ENCODE peak calls at places on chromosomes 5 and 9, in four cellular contexts. F, O, I and B are unnamed samples.

GRCh38 chr5:127723571-127723970 is 20.4 kb downstream of the CCDC192 start:
- DNase-seq in F (no peak), O (no peak), I (no peak), B (no peak)

GRCh38 chr5:61052870-61053269 is 107.9 kb downstream of the NDUFAF2 start:
- DNase-seq in F (no peak), O (no peak), I (peak; percentile 54), B (no peak)

GRCh38 chr9:101478444-101478843 is 42.9 kb upstream of the ALDOB start:
- DNase-seq in F (no peak), O (no peak), I (no peak), B (no peak)

GRCh38 chr5:14296533-14297331 is 153.6 kb downstream of the TRIO start:
- DNase-seq in F (no peak), O (no peak), I (no peak), B (no peak)

GRCh38 chr9:129111762-129112151 is 542 bp downstream of the PTPA start:
- DNase-seq in F (peak; percentile 56), O (peak; percentile 24), I (peak; percentile 25), B (no peak)

GRCh38 chr5:36740259-36740898 is 134.0 kb downstream of the SLC1A3 start:
- DNase-seq in F (no peak), O (no peak), I (no peak), B (no peak)

GRCh38 chr5:17373406-17374110 is 124.5 kb upstream of the TAF11L2 start:
- DNase-seq in F (no peak), O (no peak), I (no peak), B (no peak)

GRCh38 chr9:69027355-69028097 is 8.0 kb upstream of the FXN start:
- DNase-seq in F (peak; percentile 44), O (peak; percentile 31), I (peak; percentile 54), B (peak; percentile 51)

GRCh38 chr9:114484854-114485443 is 20.3 kb downstream of the WHRN start:
- DNase-seq in F (peak; percentile 67), O (no peak), I (no peak), B (peak; percentile 80)

GRCh38 chr5:179243333-179243732 is 101.9 kb downstream of the ADAMTS2 start:
- DNase-seq in F (no peak), O (peak; percentile 1), I (no peak), B (no peak)

GRCh38 chr5:135462304-135462703 is 10.2 kb upstream of the TIFAB start:
- DNase-seq in F (peak; percentile 73), O (peak; percentile 82), I (peak; percentile 87), B (no peak)

GRCh38 chr5:111530298-111530740 is 18.0 kb upstream of the STARD4 start:
- DNase-seq in F (peak; percentile 63), O (no peak), I (peak; percentile 15), B (peak; percentile 57)
- TF ChIP-seq NR2C2 in F (no peak), O (no peak), I (no peak), B (no peak)

GRCh38 chr9:27535701-27536118 is 6.1 kb upstream of the MOB3B start:
- DNase-seq in F (peak; percentile 8), O (peak; percentile 57), I (no peak), B (no peak)

GRCh38 chr9:27532046-27532445 is 2.4 kb upstream of the MOB3B start:
- DNase-seq in F (no peak), O (no peak), I (no peak), B (no peak)

GRCh38 chr9:27536168-27536567 is 6.6 kb upstream of the MOB3B start:
- DNase-seq in F (no peak), O (no peak), I (no peak), B (no peak)

GRCh38 chr9:27534658-27535209 is 5.1 kb upstream of the MOB3B start:
- DNase-seq in F (no peak), O (no peak), I (no peak), B (no peak)

GRCh38 chr9:27534131-27534530 is 4.5 kb upstream of the MOB3B start:
- DNase-seq in F (no peak), O (no peak), I (no peak), B (no peak)
- TF ChIP-seq NR2C2 in F (no peak), O (no peak), I (no peak), B (no peak)

DNA sequence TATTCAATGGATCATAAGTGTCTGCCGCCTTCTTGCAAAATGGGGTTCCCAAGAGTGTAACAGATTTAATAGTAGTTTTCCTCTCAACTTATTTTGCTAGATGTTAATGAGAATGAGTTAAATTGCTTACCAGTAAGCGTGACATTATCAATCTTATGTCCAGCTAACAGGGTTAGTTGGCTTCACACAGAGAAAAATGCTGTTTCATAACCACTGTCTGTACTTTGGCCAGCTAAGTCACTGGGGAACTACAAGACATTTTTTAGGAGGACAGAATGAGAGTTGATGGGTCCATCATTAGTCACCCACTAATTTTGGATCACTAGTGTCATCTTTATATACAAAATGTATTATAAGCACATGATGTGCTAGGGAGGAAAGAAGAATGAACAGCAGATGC is 1.4 kb downstream of the CDC37L1 start:
- DNase-seq in F (no peak), O (no peak), I (peak; percentile 38), B (no peak)
- TF ChIP-seq NR2C2 in F (no peak), O (no peak), I (no peak), B (no peak)

GRCh38 chr9:92671323-92671722 is 1.4 kb upstream of the IPPK start:
- DNase-seq in F (no peak), O (no peak), I (peak; percentile 47), B (no peak)
- TF ChIP-seq NR2C2 in F (no peak), O (no peak), I (no peak), B (no peak)

DNA sequence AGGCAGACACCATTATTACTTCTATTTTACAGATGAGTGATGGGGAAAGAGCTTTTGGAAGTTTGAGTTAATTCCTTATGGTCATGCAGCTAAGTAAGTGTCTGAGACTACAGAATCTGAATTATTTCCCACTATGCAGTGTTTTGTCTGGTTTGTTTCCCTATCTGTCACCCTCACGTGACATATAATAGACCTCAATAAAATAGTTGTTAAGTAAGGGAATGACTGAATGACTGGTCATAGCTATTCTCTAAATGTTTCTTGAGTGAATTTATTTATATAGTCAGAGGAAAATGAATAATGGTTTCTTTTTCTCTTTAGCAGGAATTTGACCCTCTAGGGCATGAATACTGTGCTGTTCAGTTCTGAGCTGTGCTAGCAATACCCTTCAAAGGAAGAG is 10.2 kb downstream of the TRIM32 start:
- DNase-seq in F (no peak), O (no peak), I (no peak), B (no peak)
- TF ChIP-seq NR2C2 in F (no peak), O (no peak), I (no peak), B (no peak)

GRCh38 chr9:78062710-78063109 is 31.1 kb upstream of the GNAQ start:
- DNase-seq in F (no peak), O (no peak), I (no peak), B (no peak)
- TF ChIP-seq NR2C2 in F (no peak), O (no peak), I (no peak), B (no peak)

GRCh38 chr9:81530407-81530810 is 158.9 kb downstream of the TLE1 start:
- DNase-seq in F (no peak), O (no peak), I (no peak), B (no peak)

GRCh38 chr9:81522721-81523551 is 166.4 kb downstream of the TLE1 start:
- DNase-seq in F (no peak), O (peak; percentile 39), I (peak; percentile 77), B (no peak)

GRCh38 chr9:81529556-81530193 is 159.7 kb downstream of the TLE1 start:
- DNase-seq in F (no peak), O (no peak), I (peak; percentile 25), B (no peak)

GRCh38 chr9:81530846-81531245 is 158.5 kb downstream of the TLE1 start:
- DNase-seq in F (no peak), O (no peak), I (no peak), B (no peak)

DNA sequence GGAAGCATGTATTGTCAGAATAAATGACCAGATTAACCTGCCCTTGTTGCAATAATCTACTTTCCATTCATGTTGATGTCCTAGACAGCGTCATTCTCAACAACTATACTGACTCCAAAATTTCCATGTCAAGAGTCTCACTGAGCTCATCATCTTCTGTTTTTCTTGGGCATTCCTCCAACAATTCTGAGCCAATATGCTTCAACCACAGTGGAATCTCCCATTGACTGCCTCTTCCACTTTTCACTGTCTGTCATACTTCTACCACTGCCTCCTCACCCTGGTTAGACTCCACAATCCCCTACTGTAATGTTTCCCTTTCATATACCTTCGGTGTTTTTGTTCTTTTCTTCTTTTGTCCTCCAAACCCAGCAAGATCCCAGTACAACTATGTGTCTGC is 162.8 kb downstream of the TLE1 start:
- DNase-seq in F (no peak), O (no peak), I (no peak), B (no peak)
- TF ChIP-seq NR2C2 in F (no peak), O (no peak), I (no peak), B (no peak)

DNA sequence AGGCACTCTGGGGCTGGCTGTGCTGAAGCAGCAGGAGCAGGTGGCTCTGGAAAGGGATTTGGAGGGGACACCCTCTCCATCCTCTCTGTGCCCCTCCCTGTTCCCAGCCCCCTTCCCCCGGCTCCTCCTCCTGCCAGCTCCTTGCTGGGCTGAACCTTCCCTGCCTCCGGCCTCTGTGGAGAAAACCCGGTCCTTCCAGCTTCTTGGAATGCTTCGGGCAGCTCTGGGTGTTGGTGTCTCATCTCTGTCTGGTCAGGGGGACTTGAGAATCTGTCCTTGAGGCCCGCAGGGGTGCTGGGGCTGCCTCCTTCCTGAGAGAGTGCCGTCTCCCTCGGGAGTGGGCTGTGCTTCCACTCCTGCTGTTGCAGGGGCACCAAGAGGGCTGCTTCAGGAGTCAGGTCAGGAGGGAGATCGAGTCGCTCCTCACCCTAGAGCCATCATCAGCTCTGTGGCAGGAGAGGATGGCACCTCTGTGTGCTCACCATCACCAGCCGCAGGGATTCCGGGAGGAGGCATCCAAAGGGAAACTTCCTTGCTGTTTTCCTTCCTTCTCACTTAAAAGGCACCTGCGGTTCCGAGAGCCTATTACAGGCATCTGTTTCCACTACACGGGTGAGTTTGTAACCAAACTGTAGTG is 30.6 kb downstream of the NDUFS6 start:
- DNase-seq in F (no peak), O (peak; percentile 36), I (no peak), B (no peak)
- TF ChIP-seq NR2C2 in F (no peak), O (no peak), I (no peak), B (no peak)

DNA sequence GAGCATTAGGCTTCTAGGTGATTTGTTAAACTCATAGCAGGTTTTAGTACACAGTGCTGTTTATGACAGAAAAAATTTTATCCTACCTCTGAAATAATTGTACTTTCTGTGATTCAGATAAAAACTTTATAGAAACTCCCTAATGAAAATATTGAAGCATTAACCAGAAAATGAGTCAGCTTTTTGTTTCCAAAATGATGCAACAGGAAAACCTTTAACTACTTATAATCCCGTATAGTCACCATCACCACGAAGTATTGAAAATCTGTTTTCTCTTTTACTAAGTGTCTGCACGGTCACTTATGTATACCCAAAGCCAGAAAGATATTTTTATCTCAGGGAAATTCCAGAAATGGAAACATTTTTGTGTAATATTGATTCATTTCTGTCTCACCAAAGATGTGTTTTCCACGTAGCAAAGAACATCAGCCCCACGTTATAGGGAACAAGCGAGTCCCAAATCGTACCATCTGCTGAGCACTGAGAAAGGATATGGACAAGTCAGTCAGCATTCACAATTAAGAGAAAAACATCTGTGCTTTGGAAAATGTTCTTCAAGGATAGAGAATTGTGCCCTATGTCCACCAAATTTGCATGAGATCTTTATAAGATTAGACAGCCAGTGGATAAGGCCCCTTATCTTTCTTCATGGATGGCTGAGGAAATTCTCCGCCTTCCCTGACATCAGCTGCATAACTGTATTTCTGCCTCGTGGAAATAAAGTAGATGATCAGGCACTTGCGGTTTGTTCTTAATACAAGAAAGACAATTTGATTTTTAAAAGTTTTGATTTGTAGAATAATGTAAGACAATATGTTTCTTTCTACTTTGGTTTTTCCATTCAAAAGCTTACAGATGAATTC is 41.9 kb downstream of the TNFAIP8 start:
- DNase-seq in F (no peak), O (no peak), I (no peak), B (peak; percentile 81)
- TF ChIP-seq NR2C2 in F (no peak), O (no peak), I (no peak), B (no peak)